ENCODE peak calls at places on chromosomes 1 and 21, in five cellular contexts. R is heart right ventricle, D is body of pancreas, O is fibroblast of lung, U is H9. I is an unnamed sample.

GRCh38 chr1:91400133-91400725 is 4.4 kb downstream of the HFM1 start:
- DNase-seq in R (no peak), D (no peak), O (peak; percentile 15), U (peak; percentile 61), I (no peak)

GRCh38 chr21:17777321-17777720 is 41.8 kb downstream of the C21orf91 start:
- DNase-seq in R (no peak), D (no peak), O (no peak), U (no peak), I (no peak)

GRCh38 chr1:67134692-67135091 is at the start of gene C1orf141:
- DNase-seq in R (peak; percentile 20), D (peak; percentile 21), O (peak; percentile 39), U (peak; percentile 63), I (no peak)

GRCh38 chr21:34762761-34763160 is 94.0 kb downstream of the CLIC6 start:
- DNase-seq in R (no peak), D (no peak), O (peak; percentile 68), U (no peak), I (no peak)

GRCh38 chr1:227622739-227623475 is 59.6 kb downstream of the ZNF678 start:
- DNase-seq in R (no peak), D (no peak), O (no peak), U (no peak), I (no peak)

GRCh38 chr1:47569681-47570470 is 132.0 kb downstream of the FOXD2 start:
- DNase-seq in R (no peak), D (peak; percentile 72), O (peak; percentile 73), U (peak; percentile 73), I (peak; percentile 66)

GRCh38 chr1:54885863-54886723 is 902 bp downstream of the DHCR24 start:
- DNase-seq in R (no peak), D (peak; percentile 71), O (no peak), U (no peak), I (no peak)

GRCh38 chr1:112253366-112253765 is 142.6 kb upstream of the CTTNBP2NL start:
- DNase-seq in R (no peak), D (no peak), O (no peak), U (no peak), I (no peak)

GRCh38 chr1:34378968-34379729 is 202.4 kb downstream of the C1orf94 start:
- DNase-seq in R (no peak), D (no peak), O (no peak), U (no peak), I (no peak)

GRCh38 chr1:40896482-40896881 is 34.3 kb upstream of the CITED4 start:
- DNase-seq in R (no peak), D (no peak), O (no peak), U (peak; percentile 7), I (no peak)

GRCh38 chr1:19764848-19765247 is 34.9 kb downstream of the TMCO4 start:
- DNase-seq in R (no peak), D (no peak), O (no peak), U (no peak), I (no peak)

GRCh38 chr1:153578490-153578889 is 12.8 kb upstream of the S100A2 start:
- DNase-seq in R (no peak), D (no peak), O (no peak), U (no peak), I (no peak)

GRCh38 chr1:220378571-220379302 is 106.5 kb upstream of the RAB3GAP2 start:
- DNase-seq in R (no peak), D (no peak), O (no peak), U (no peak), I (no peak)

DNA sequence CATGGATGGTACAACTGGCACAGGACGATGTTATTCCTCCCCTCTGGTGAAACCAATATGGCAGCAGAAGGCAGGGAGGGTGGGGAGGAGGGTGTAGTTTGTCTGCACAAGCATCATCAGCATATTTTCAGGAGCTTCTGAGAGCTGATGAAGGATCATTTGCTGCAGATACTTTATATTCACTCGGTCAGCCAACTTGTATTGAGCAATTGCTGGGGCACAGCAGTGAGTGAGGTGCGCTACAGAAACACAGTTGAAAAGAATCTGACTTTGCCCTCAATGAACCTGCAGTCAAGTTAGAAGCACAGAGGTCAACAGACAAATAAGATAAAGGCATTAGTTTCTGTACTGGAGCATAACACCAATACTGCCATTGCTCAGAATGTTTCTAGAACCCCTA is 13.1 kb downstream of the PKP1 start:
- DNase-seq in R (no peak), D (no peak), O (no peak), U (no peak), I (no peak)
- H3K27me3 ChIP-seq in R (peaks cover 14% of the 10 kb centered on the region), D (no peaks in the 10 kb centered on the region), O (peaks cover 40% of the 10 kb centered on the region), U (no peaks in the 10 kb centered on the region), I (no peaks in the 10 kb centered on the region)

GRCh38 chr1:6279721-6280383 is 19.0 kb upstream of the GPR153 start:
- DNase-seq in R (no peak), D (no peak), O (no peak), U (no peak), I (no peak)

GRCh38 chr1:6282577-6283270 is 21.8 kb upstream of the GPR153 start:
- DNase-seq in R (no peak), D (no peak), O (no peak), U (no peak), I (no peak)

GRCh38 chr1:6279066-6279465 is 18.2 kb upstream of the GPR153 start:
- DNase-seq in R (no peak), D (no peak), O (no peak), U (no peak), I (no peak)

GRCh38 chr1:6281511-6282402 is 20.9 kb upstream of the GPR153 start:
- DNase-seq in R (no peak), D (no peak), O (no peak), U (no peak), I (no peak)

GRCh38 chr1:6280761-6281451 is 20.0 kb upstream of the GPR153 start:
- DNase-seq in R (no peak), D (no peak), O (peak; percentile 74), U (peak; percentile 84), I (no peak)
- TF ChIP-seq CTCF in R (peak; percentile 8), D (no peak), O (peak; percentile 29), U (peak; percentile 73), I (no peak)

GRCh38 chr1:198648584-198648983 is 9.7 kb downstream of the PTPRC start:
- DNase-seq in R (no peak), D (no peak), O (no peak), U (no peak), I (no peak)

GRCh38 chr1:198649598-198650338 is 10.9 kb downstream of the PTPRC start:
- DNase-seq in R (no peak), D (no peak), O (no peak), U (no peak), I (no peak)

GRCh38 chr1:198643827-198644226 is 5.0 kb downstream of the PTPRC start:
- DNase-seq in R (no peak), D (no peak), O (no peak), U (no peak), I (no peak)

GRCh38 chr1:198650506-198650905 is 11.7 kb downstream of the PTPRC start:
- DNase-seq in R (no peak), D (no peak), O (no peak), U (no peak), I (no peak)

DNA sequence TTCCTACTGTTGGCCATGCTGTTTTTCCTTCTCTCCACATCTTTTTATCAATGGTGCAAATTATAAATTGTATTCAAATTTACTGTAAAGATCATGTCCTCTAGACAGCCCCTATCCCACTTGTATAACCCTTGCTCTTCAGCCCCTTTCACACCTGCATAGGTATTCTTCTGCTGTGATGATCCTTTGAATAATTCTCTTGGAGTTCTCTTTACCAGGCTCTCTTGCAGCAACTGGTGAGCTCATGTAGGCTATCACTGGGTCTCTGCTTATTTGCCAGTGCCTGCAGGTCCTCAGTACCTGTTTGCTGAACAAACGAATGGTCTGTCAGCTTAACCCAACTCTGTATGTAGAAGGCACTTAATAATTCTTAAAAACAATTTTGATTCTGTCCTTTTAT is 8.2 kb downstream of the PTPRC start:
- DNase-seq in R (no peak), D (no peak), O (no peak), U (no peak), I (no peak)
- H3K4me1 ChIP-seq in R (no peaks in the 10 kb centered on the region), D (no peaks in the 10 kb centered on the region), O (no peaks in the 10 kb centered on the region), U (no peaks in the 10 kb centered on the region), I (no peaks in the 10 kb centered on the region)

GRCh38 chr1:148362930-148363810 is 119.9 kb downstream of the PPIAL4G start:
- DNase-seq in R (no peak), D (no peak), O (no peak), U (no peak), I (no peak)
- H3K27me3 ChIP-seq in R (peaks cover 52% of the 10 kb centered on the region), D (peaks cover 8% of the 10 kb centered on the region), O (peaks cover 19% of the 10 kb centered on the region), U (no peaks in the 10 kb centered on the region), I (no peaks in the 10 kb centered on the region)

GRCh38 chr1:152224093-152224492 is at the start of gene HRNR:
- DNase-seq in R (no peak), D (no peak), O (no peak), U (no peak), I (no peak)

GRCh38 chr1:152225678-152226077 is 1.7 kb upstream of the HRNR start:
- DNase-seq in R (no peak), D (no peak), O (no peak), U (no peak), I (no peak)

GRCh38 chr1:152228831-152229230 is 4.8 kb upstream of the HRNR start:
- DNase-seq in R (no peak), D (no peak), O (no peak), U (no peak), I (no peak)

GRCh38 chr1:152227310-152227928 is 3.4 kb upstream of the HRNR start:
- DNase-seq in R (no peak), D (no peak), O (peak; percentile 6), U (no peak), I (no peak)
- TF ChIP-seq CTCF in R (no peak), D (no peak), O (no peak), U (no peak), I (peak; percentile 12)

GRCh38 chr1:31779687-31780086 is 15.5 kb upstream of the ADGRB2 start:
- DNase-seq in R (no peak), D (no peak), O (no peak), U (no peak), I (no peak)

GRCh38 chr1:31781138-31782065 is 17.3 kb upstream of the ADGRB2 start:
- DNase-seq in R (no peak), D (no peak), O (no peak), U (no peak), I (no peak)

GRCh38 chr1:31782066-31782762 is 18.1 kb upstream of the ADGRB2 start:
- DNase-seq in R (no peak), D (no peak), O (no peak), U (no peak), I (no peak)

GRCh38 chr1:31778763-31779488 is 14.8 kb upstream of the ADGRB2 start:
- DNase-seq in R (no peak), D (no peak), O (no peak), U (no peak), I (no peak)

DNA sequence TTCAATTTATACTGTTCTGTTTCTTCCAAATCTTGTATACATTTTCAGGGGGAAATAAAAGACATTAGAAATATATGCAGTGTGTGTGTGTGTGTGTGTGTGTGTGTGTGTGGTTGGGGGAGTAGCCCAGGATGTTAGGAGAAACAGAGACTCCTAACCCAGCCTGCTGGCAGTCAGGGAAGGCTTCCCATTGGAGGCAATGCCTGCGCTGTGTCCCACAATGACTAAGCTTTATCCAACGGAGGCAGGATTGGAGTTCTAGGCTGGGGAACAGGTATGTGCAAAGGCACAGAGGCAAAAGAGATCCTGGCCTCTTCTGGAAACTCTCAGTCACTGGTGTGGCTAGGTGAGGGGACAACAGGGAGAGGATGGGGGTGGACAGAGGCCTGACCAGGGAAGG is 16.5 kb upstream of the ADGRB2 start:
- DNase-seq in R (no peak), D (no peak), O (no peak), U (no peak), I (no peak)
- H3K4me1 ChIP-seq in R (peaks cover 3% of the 10 kb centered on the region), D (no peaks in the 10 kb centered on the region), O (peaks cover 3% of the 10 kb centered on the region), U (peaks cover 8% of the 10 kb centered on the region), I (no peaks in the 10 kb centered on the region)